ENCODE peak calls at places on chromosome 21, in eight cellular contexts. H is sigmoid colon, W is GM23338, Q is transverse colon, T is HCT116, R is H1, Y is HL-60, A is HepG2. N is an unnamed sample.

GRCh38 chr21:31117046-31117916 is 79.0 kb upstream of the KRTAP19-8 start:
- DNase-seq in A (no peak), Q (no peak), T (peak; percentile 50), H (no peak), R (no peak), W (no peak), Y (no peak), N (no peak)

GRCh38 chr21:30620080-30620479 is 347 bp upstream of the KRTAP20-4 start:
- DNase-seq in H (no peak), T (no peak), R (no peak), W (no peak), A (no peak), Q (no peak), Y (no peak), N (no peak)

GRCh38 chr21:28923439-28923975 is 69.2 kb downstream of the LTN1 start:
- DNase-seq in R (no peak), T (no peak), A (peak; percentile 48), W (no peak), H (no peak), Q (no peak), Y (no peak), N (no peak)

GRCh38 chr21:37225440-37225839 is 41.7 kb downstream of the VPS26C start:
- DNase-seq in Q (no peak), W (no peak), A (no peak), R (peak; percentile 16), Y (no peak), H (no peak), T (no peak), N (no peak)

GRCh38 chr21:42463861-42464515 is 32.0 kb downstream of the RSPH1 start:
- DNase-seq in Y (no peak), T (peak; percentile 92), Q (peak; percentile 65), W (peak; percentile 84), H (no peak), R (peak; percentile 84), A (peak; percentile 10), N (no peak)

GRCh38 chr21:16408280-16408669 is 678.5 kb downstream of the USP25 start:
- DNase-seq in W (no peak), Q (no peak), H (no peak), T (no peak), R (no peak), A (no peak), Y (no peak), N (no peak)

GRCh38 chr21:28144089-28144488 is 848.6 kb downstream of the LTN1 start:
- DNase-seq in W (no peak), R (no peak), Y (no peak), Q (no peak), T (no peak), H (no peak), A (no peak), N (no peak)

GRCh38 chr21:25791321-25791720 is 56.5 kb downstream of the GABPA start:
- DNase-seq in Y (no peak), W (peak; percentile 27), A (peak; percentile 7), T (peak; percentile 7), Q (no peak), H (no peak), R (no peak), N (no peak)

GRCh38 chr21:24514081-24514733 is 1093.1 kb downstream of the MRPL39 start:
- DNase-seq in R (no peak), H (no peak), T (no peak), Q (no peak), A (no peak), Y (no peak), W (peak; percentile 9), N (no peak)

GRCh38 chr21:24590261-24590660 is 1017.0 kb downstream of the MRPL39 start:
- DNase-seq in Q (no peak), R (no peak), Y (no peak), T (no peak), A (no peak), W (no peak), H (no peak), N (no peak)

GRCh38 chr21:38965241-38965640 is 159.5 kb downstream of the ETS2 start:
- DNase-seq in W (no peak), Q (no peak), A (peak; percentile 79), H (no peak), T (no peak), R (no peak), Y (no peak), N (no peak)

GRCh38 chr21:37551406-37552355 is 185.1 kb downstream of the DYRK1A start:
- DNase-seq in Q (no peak), Y (no peak), H (peak; percentile 76), R (no peak), W (no peak), T (no peak), A (peak; percentile 53), N (no peak)

GRCh38 chr21:28758042-28758882 is 234.4 kb downstream of the LTN1 start:
- DNase-seq in W (no peak), T (no peak), R (no peak), H (no peak), A (no peak), Q (no peak), Y (no peak), N (no peak)

GRCh38 chr21:27425172-27425571 is 458.3 kb upstream of the ADAMTS5 start:
- DNase-seq in T (no peak), H (no peak), W (peak; percentile 58), Q (no peak), R (no peak), Y (no peak), A (no peak), N (no peak)

GRCh38 chr21:42363331-42363730 is 3.0 kb downstream of the TFF1 start:
- DNase-seq in Q (no peak), Y (no peak), R (no peak), T (no peak), A (no peak), W (no peak), H (no peak), N (no peak)

GRCh38 chr21:44802396-44803153 is 955 bp upstream of the UBE2G2 start:
- DNase-seq in T (no peak), Y (no peak), Q (no peak), A (peak; percentile 81), W (peak; percentile 63), R (no peak), H (no peak), N (no peak)
- TF ChIP-seq POLR2AphosphoS5 in T (no peak), Y (no peak), Q (no peak), A (no peak), W (no peak), R (no peak), H (no peak), N (no peak)

DNA sequence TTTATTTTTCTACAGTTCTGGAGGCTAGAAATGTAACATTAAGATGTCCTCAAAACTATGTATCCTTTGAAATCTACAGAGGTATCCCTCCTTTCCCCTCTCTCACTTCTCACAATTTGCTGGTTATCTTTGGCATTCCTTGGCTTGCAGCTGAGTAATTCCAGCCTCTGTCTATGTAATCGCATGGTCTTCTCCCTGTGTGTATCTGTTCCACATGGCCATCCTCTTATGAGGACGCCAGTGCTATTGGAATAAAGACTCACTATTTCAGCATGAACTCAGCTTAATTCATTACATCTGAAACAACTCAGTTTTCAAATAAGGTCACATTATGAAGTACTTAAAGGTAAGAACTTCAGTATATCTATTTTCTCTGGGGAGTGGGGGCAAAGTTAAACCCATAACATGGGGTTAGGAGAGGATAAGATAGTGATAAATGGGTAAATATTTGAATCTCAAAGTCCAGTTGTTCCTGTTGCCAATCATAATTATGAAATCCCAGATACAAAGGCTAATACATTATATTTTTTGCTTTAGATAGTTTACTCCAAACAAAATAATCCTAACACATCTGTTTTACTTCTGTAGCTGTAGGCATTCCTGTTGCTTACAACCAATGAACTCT is 1290.8 kb downstream of the NCAM2 start:
- DNase-seq in A (no peak), W (no peak), Q (no peak), T (no peak), R (no peak), H (no peak), Y (no peak), N (no peak)
- H3K4me3 ChIP-seq in A (no peak overlapping the region), W (no peak overlapping the region), Q (no peak overlapping the region), T (no peak overlapping the region), R (no peak overlapping the region), H (no peak overlapping the region), Y (no peak overlapping the region), N (no peak overlapping the region)

DNA sequence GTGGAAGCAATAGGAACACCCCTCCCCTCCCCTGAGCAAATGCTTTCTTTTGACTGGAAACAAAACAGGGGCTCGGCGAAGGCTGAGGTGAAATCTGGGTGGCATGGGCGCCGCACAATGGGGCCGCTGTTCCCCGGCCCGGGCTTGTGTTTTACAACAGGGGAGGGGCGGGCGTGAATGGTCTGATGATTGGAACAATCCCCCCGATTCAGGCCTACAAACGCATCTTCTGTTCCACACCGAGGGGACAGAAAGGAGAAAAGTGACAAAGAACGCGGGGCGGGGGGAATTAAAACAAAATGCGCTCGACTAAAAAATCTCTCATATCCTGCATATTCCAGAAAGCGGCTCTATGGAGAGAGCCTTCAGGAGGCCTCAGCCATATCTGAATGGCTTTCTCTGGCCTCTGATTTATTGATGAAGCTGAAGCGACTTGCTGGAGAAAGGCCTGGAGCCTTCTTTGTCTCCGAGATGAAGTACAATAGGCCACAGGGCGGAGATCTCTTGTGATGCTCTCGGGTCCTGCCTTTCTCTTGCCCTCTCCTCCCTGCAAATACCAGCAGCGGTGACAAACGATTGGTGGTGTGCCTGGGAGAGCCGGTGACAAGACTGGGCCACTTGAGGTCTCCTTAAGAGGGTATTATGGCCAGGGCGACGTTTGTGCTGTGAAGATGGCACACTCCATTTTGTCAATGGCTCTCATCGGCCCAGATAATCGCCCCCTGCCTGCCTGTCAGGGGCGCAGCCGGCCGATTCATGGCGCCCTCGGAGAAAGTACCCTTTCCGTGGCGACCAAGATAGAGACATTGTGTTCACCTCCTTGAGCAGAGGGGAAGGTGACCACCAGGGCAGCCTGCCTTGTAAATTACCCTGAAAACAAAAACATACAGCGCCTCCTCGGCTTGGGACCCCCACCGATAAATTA is 47.1 kb upstream of the OLIG2 start:
- DNase-seq in A (no peak), Y (no peak), R (no peak), T (no peak), H (no peak), W (no peak), Q (no peak), N (no peak)
- TF ChIP-seq CTCF in A (no peak), Y (no peak), R (peak; percentile 30), T (no peak), H (no peak), W (peak; percentile 25), Q (no peak), N (no peak)

DNA sequence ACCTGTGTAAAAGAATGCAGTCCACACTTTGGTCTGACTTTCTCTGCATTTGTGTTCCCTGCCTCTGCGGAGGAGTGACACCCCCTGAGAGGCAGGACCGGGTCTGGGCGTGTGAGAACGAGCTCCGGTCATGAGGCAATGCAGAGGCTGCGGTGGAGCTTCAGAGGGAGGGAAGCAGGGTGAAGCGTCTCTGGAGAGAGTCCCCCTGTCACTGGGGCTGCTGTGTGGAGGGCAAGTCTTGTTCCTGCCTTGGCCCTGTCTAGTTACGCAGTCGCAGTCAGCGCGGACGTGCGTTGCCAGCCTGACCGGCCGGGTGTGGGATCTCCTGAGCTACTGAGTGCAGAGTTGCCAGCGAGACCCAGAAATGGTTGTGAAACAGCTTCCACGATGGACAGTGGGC is 48.5 kb downstream of the BACE2 start:
- DNase-seq in H (no peak), Q (no peak), A (no peak), R (no peak), Y (no peak), T (no peak), W (no peak), N (no peak)
- TF ChIP-seq POLR2AphosphoS5 in H (no peak), Q (no peak), A (no peak), R (no peak), Y (no peak), T (no peak), W (no peak), N (no peak)

GRCh38 chr21:43917515-43918384 is 52.7 kb downstream of the AGPAT3 start:
- DNase-seq in Y (no peak), A (peak; percentile 40), W (no peak), H (peak; percentile 41), R (no peak), T (peak; percentile 15), Q (peak; percentile 42), N (no peak)
- H3K4me3 ChIP-seq in Y (no peak overlapping the region), A (no peak overlapping the region), W (no peak overlapping the region), H (peak overlapping the region; percentile 46), R (no peak overlapping the region), T (no peak overlapping the region), Q (no peak overlapping the region), N (no peak overlapping the region)